ENCODE peak calls at places on chromosomes 13 and 19, in four cellular contexts. One of them, this sample, is unnamed.

GRCh38 chr19:3315676-3315973 is 50.8 kb upstream of the NFIC start:
- DNase-seq in ovary: no peak
- DNase-seq in CD8-positive, alpha-beta T cell: no peak
- DNase-seq in OCI-LY7: no peak
- DNase-seq in this sample: no peak

GRCh38 chr19:11551603-11552235 is 7.3 kb downstream of the ELOF1 start:
- DNase-seq in ovary: peak
- DNase-seq in CD8-positive, alpha-beta T cell: no peak
- DNase-seq in OCI-LY7: peak
- DNase-seq in this sample: no peak

GRCh38 chr13:111114362-111115050 is 604 bp upstream of the ARHGEF7 start:
- DNase-seq in ovary: peak
- DNase-seq in CD8-positive, alpha-beta T cell: no peak
- DNase-seq in OCI-LY7: no peak
- DNase-seq in this sample: peak

GRCh38 chr13:42715909-42716308 is 65.5 kb upstream of the FAM216B start:
- DNase-seq in ovary: no peak
- DNase-seq in CD8-positive, alpha-beta T cell: no peak
- DNase-seq in OCI-LY7: no peak
- DNase-seq in this sample: no peak

GRCh38 chr19:29113838-29114237 is 99.1 kb downstream of the UQCRFS1 start:
- DNase-seq in ovary: no peak
- DNase-seq in CD8-positive, alpha-beta T cell: no peak
- DNase-seq in OCI-LY7: no peak
- DNase-seq in this sample: no peak

GRCh38 chr19:16040642-16041041 is 35.7 kb upstream of the TPM4 start:
- DNase-seq in ovary: no peak
- DNase-seq in CD8-positive, alpha-beta T cell: no peak
- DNase-seq in OCI-LY7: no peak
- DNase-seq in this sample: no peak

GRCh38 chr19:46621191-46622117 is 3.4 kb downstream of the PTGIR start:
- DNase-seq in ovary: no peak
- DNase-seq in CD8-positive, alpha-beta T cell: no peak
- DNase-seq in OCI-LY7: no peak
- DNase-seq in this sample: no peak

GRCh38 chr13:106182404-106182803 is 353.1 kb downstream of the EFNB2 start:
- DNase-seq in ovary: no peak
- DNase-seq in CD8-positive, alpha-beta T cell: no peak
- DNase-seq in OCI-LY7: no peak
- DNase-seq in this sample: no peak

GRCh38 chr13:29925457-29925856 is 75.0 kb upstream of the UBL3 start:
- DNase-seq in ovary: peak
- DNase-seq in CD8-positive, alpha-beta T cell: no peak
- DNase-seq in OCI-LY7: no peak
- DNase-seq in this sample: peak

GRCh38 chr13:113616991-113617749 is 32.6 kb downstream of the TFDP1 start:
- DNase-seq in ovary: no peak
- DNase-seq in CD8-positive, alpha-beta T cell: no peak
- DNase-seq in OCI-LY7: no peak
- DNase-seq in this sample: no peak

GRCh38 chr19:40510526-40511115 is 43.8 kb downstream of the SPTBN4 start:
- DNase-seq in ovary: no peak
- DNase-seq in CD8-positive, alpha-beta T cell: no peak
- DNase-seq in OCI-LY7: no peak
- DNase-seq in this sample: no peak

GRCh38 chr19:45125975-45126493 is 33.1 kb downstream of the PPP1R37 start:
- DNase-seq in ovary: no peak
- DNase-seq in CD8-positive, alpha-beta T cell: peak
- DNase-seq in OCI-LY7: peak
- DNase-seq in this sample: no peak

GRCh38 chr19:21434967-21435544 is 38.1 kb downstream of the ZNF493 start:
- DNase-seq in ovary: no peak
- DNase-seq in CD8-positive, alpha-beta T cell: no peak
- DNase-seq in OCI-LY7: no peak
- DNase-seq in this sample: no peak

GRCh38 chr19:11931051-11931450 is 6.1 kb downstream of the ZNF700 start:
- DNase-seq in ovary: no peak
- DNase-seq in CD8-positive, alpha-beta T cell: no peak
- DNase-seq in OCI-LY7: no peak
- DNase-seq in this sample: no peak

GRCh38 chr19:10000171-10000826 is 10.0 kb downstream of the COL5A3 start:
- DNase-seq in ovary: peak
- DNase-seq in CD8-positive, alpha-beta T cell: peak
- DNase-seq in OCI-LY7: peak
- DNase-seq in this sample: peak

GRCh38 chr19:2561221-2561620 is 85.3 kb downstream of the GADD45B start:
- DNase-seq in ovary: no peak
- DNase-seq in CD8-positive, alpha-beta T cell: no peak
- DNase-seq in OCI-LY7: no peak
- DNase-seq in this sample: no peak

GRCh38 chr19:21934131-21934530 is 76.6 kb downstream of the ZNF208 start:
- DNase-seq in ovary: no peak
- DNase-seq in CD8-positive, alpha-beta T cell: no peak
- DNase-seq in OCI-LY7: no peak
- DNase-seq in this sample: no peak

GRCh38 chr13:50261502-50261901 is 246.3 kb downstream of the KCNRG start:
- DNase-seq in ovary: no peak
- DNase-seq in CD8-positive, alpha-beta T cell: no peak
- DNase-seq in OCI-LY7: no peak
- DNase-seq in this sample: no peak

GRCh38 chr13:102825921-102826706 is 19.7 kb upstream of the ERCC5 start:
- DNase-seq in ovary: no peak
- DNase-seq in CD8-positive, alpha-beta T cell: no peak
- DNase-seq in OCI-LY7: no peak
- DNase-seq in this sample: no peak

GRCh38 chr13:25180795-25181537 is 8.9 kb upstream of the AMER2 start:
- DNase-seq in ovary: no peak
- DNase-seq in CD8-positive, alpha-beta T cell: no peak
- DNase-seq in OCI-LY7: peak
- DNase-seq in this sample: no peak

GRCh38 chr19:33883869-33884519 is 87.3 kb downstream of the KCTD15 start:
- DNase-seq in ovary: peak
- DNase-seq in CD8-positive, alpha-beta T cell: no peak
- DNase-seq in OCI-LY7: no peak
- DNase-seq in this sample: no peak

GRCh38 chr19:48836089-48837017 is at the start of gene HSD17B14:
- DNase-seq in ovary: peak
- DNase-seq in CD8-positive, alpha-beta T cell: no peak
- DNase-seq in OCI-LY7: no peak
- DNase-seq in this sample: peak

GRCh38 chr13:99498304-99499161 is 2.7 kb upstream of the TM9SF2 start:
- DNase-seq in ovary: peak
- DNase-seq in CD8-positive, alpha-beta T cell: peak
- DNase-seq in OCI-LY7: peak
- DNase-seq in this sample: peak

GRCh38 chr13:27481766-27482165 is 31.4 kb upstream of the MTIF3 start:
- DNase-seq in ovary: peak
- DNase-seq in CD8-positive, alpha-beta T cell: no peak
- DNase-seq in OCI-LY7: peak
- DNase-seq in this sample: peak

GRCh38 chr13:101007245-101007644 is 332.6 kb upstream of the TMTC4 start:
- DNase-seq in ovary: no peak
- DNase-seq in CD8-positive, alpha-beta T cell: no peak
- DNase-seq in OCI-LY7: no peak
- DNase-seq in this sample: no peak

GRCh38 chr13:91904005-91904404 is 505.6 kb downstream of the GPC5 start:
- DNase-seq in ovary: no peak
- DNase-seq in CD8-positive, alpha-beta T cell: no peak
- DNase-seq in OCI-LY7: no peak
- DNase-seq in this sample: no peak

GRCh38 chr19:56108447-56109195 is 12.5 kb downstream of the ZNF787 start:
- DNase-seq in ovary: peak
- DNase-seq in CD8-positive, alpha-beta T cell: no peak
- DNase-seq in OCI-LY7: no peak
- DNase-seq in this sample: peak

GRCh38 chr13:65461590-65461989 is 1768.5 kb downstream of the PCDH9 start:
- DNase-seq in ovary: no peak
- DNase-seq in CD8-positive, alpha-beta T cell: no peak
- DNase-seq in OCI-LY7: no peak
- DNase-seq in this sample: no peak

GRCh38 chr19:16660763-16661479 is at the start of gene TMEM38A:
- DNase-seq in ovary: peak
- DNase-seq in CD8-positive, alpha-beta T cell: peak
- DNase-seq in OCI-LY7: peak
- DNase-seq in this sample: peak

GRCh38 chr13:110109910-110110309 is 197.0 kb downstream of the COL4A1 start:
- DNase-seq in ovary: peak
- DNase-seq in CD8-positive, alpha-beta T cell: no peak
- DNase-seq in OCI-LY7: no peak
- DNase-seq in this sample: no peak

GRCh38 chr19:10762656-10763055 is 44.8 kb downstream of the DNM2 start:
- DNase-seq in ovary: no peak
- DNase-seq in CD8-positive, alpha-beta T cell: peak
- DNase-seq in OCI-LY7: no peak
- DNase-seq in this sample: no peak

GRCh38 chr13:46008631-46009030 is 43.9 kb downstream of the ZC3H13 start:
- DNase-seq in ovary: no peak
- DNase-seq in CD8-positive, alpha-beta T cell: no peak
- DNase-seq in OCI-LY7: no peak
- DNase-seq in this sample: no peak

GRCh38 chr19:19348266-19348665 is 27.6 kb downstream of the MAU2 start:
- DNase-seq in ovary: no peak
- DNase-seq in CD8-positive, alpha-beta T cell: no peak
- DNase-seq in OCI-LY7: no peak
- DNase-seq in this sample: no peak

GRCh38 chr13:46165485-46166220 is 16.3 kb downstream of the LCP1 start:
- DNase-seq in ovary: no peak
- DNase-seq in CD8-positive, alpha-beta T cell: no peak
- DNase-seq in OCI-LY7: peak
- DNase-seq in this sample: no peak

GRCh38 chr19:17333611-17334413 is 843 bp downstream of the ANO8 start:
- DNase-seq in ovary: no peak
- DNase-seq in CD8-positive, alpha-beta T cell: peak
- DNase-seq in OCI-LY7: peak
- DNase-seq in this sample: no peak

This sample was measured in suprapubic skin.